ENCODE peak calls at places on chromosomes 1 and 21, in seven cellular contexts. P, X, C, S, W, H and E are unnamed samples.

GRCh38 chr1:34745666-34746065 is 9.2 kb upstream of the GJB5 start:
- DNase-seq in P (peak), X (no peak), S (no peak), C (no peak), W (no peak), H (no peak), E (no peak)

GRCh38 chr1:204634260-204634910 is 51.2 kb downstream of the LRRN2 start:
- DNase-seq in X (no peak), C (no peak), P (no peak), H (no peak), W (no peak), S (no peak), E (no peak)

GRCh38 chr1:41490911-41491310 is 6.4 kb upstream of the EDN2 start:
- DNase-seq in P (no peak), H (no peak), X (no peak), S (no peak), C (no peak), W (no peak), E (no peak)

GRCh38 chr21:40049031-40049958 is 182.1 kb downstream of the PCP4 start:
- DNase-seq in P (no peak), X (no peak), C (no peak), W (no peak), H (peak), S (peak), E (no peak)

GRCh38 chr1:6154525-6155319 is 25.4 kb downstream of the CHD5 start:
- DNase-seq in P (no peak), W (no peak), C (no peak), H (no peak), X (no peak), S (no peak), E (no peak)

GRCh38 chr21:45326834-45327457 is 39.3 kb upstream of the POFUT2 start:
- DNase-seq in X (no peak), W (no peak), H (no peak), C (no peak), P (peak), S (no peak), E (no peak)

GRCh38 chr1:25875154-25875855 is at the start of gene PAQR7:
- DNase-seq in X (peak), H (peak), P (peak), W (peak), S (peak), C (no peak), E (peak)

GRCh38 chr1:214282696-214283225 is 1.8 kb downstream of the SMYD2 start:
- DNase-seq in X (no peak), W (no peak), P (no peak), S (no peak), H (no peak), C (no peak), E (no peak)

GRCh38 chr1:184509105-184509504 is 122.3 kb downstream of the C1orf21 start:
- DNase-seq in P (no peak), H (no peak), S (no peak), C (no peak), X (no peak), W (no peak), E (no peak)

GRCh38 chr1:5753431-5754078 is 238.7 kb downstream of the NPHP4 start:
- DNase-seq in S (no peak), W (no peak), H (no peak), P (peak), X (no peak), C (no peak), E (no peak)

GRCh38 chr1:164563821-164564251 is 4.9 kb downstream of the PBX1 start:
- DNase-seq in P (no peak), S (no peak), W (no peak), C (no peak), H (no peak), X (no peak), E (no peak)
- H3K27ac ChIP-seq in P (no peak), S (peak), W (peak), C (no peak), H (peak), X (no peak), E (peak)

DNA sequence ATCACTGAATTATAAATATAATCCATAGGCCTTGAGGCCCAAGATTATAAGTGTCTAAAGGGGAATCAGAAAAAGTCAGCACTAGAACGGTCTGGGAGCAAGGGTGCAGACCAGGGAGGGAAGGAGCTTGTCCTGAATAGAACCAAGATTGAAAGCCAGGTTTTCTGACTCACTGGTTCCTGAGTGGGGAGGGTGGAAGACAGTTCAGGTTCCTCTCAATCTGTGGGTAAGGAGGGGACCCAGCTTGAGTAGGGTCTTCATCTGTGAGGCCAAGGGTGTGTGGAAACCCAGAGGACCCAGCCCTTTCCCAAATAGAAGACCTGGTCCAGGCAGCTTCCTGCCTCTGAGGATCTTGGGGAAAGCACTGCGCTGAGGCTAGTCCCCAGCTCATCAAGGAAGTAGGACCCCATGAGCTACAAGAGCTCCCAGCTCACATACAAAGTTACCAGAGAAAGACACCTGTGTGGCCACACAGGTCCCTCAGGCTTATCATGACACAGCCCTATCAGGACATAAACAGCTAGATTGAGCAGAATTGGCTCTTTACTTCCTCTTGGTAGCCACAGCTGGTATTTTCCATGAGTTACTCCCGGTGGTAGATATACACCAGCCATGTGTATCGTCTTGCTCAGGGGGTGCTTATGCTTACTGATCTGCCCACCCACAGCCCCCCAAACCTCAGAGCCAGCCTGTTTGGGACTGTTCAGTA is 1.0 kb downstream of the LENEP start:
- DNase-seq in P (no peak), X (no peak), W (no peak), C (no peak), S (no peak), H (no peak), E (no peak)
- H3K27ac ChIP-seq in P (no peak), X (no peak), W (no peak), C (no peak), S (no peak), H (no peak), E (no peak)

GRCh38 chr21:44265734-44266270 is 4.1 kb upstream of the DNMT3L start:
- DNase-seq in P (peak), W (no peak), C (no peak), H (no peak), S (no peak), X (no peak), E (no peak)
- H3K27ac ChIP-seq in P (no peak), W (no peak), C (no peak), H (no peak), S (no peak), X (no peak), E (no peak)

DNA sequence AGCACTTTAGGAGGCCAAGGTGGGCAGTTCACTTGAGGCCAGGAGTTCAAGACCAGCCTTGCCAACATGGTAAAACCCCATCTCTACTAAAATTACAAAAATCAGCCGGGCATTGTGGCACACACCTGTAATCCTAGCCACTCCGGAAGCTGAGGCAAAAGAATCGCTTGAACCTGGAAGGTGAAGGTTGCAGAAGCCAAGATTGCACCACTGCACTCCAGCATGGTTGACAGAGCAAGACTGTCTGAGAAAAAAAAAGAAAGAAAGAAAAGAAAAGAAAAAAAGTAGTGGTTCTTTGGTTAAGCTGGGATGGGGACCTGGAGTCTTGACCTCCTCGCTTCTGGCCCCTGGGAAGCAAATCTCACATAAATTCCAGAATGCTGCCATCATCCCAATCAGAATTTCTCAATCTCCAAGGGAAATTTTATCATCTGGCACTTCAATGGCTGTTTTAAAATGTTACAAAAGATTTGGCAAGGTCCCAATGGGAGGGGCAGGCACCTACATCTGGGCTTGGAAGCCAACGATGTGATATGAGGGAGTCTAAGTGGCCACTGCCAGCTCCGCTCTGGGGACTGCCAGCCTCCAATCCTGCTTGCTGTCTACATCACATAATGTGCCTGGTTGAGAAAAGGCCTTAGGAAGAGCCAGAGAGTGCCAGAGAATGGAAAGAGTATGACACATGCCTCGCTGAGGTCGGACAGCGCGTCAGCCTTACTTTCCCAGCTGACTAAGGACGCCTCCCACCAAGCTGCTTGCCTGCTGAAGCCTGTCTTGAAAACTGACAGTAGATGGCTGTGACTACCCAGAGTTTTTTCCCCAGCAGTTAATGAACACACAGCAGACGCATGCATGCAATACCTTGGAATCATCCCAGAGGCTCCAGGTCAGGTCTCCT is 42.1 kb upstream of the SRP9 start:
- DNase-seq in S (peak), W (peak), P (no peak), H (peak), X (peak), C (no peak), E (peak)
- H3K27ac ChIP-seq in S (peak), W (peak), P (no peak), H (peak), X (peak), C (no peak), E (peak)

GRCh38 chr1:77783141-77783540 is 3.7 kb downstream of the MIGA1 start:
- DNase-seq in P (no peak), C (no peak), H (no peak), X (peak), W (no peak), S (no peak), E (no peak)
- H3K27ac ChIP-seq in P (no peak), C (no peak), H (no peak), X (peak), W (no peak), S (no peak), E (no peak)

GRCh38 chr1:47804127-47804526 is 193.1 kb downstream of the TRABD2B start:
- DNase-seq in P (no peak), W (no peak), X (no peak), H (no peak), S (no peak), C (no peak), E (no peak)

GRCh38 chr1:47808612-47809011 is 188.6 kb downstream of the TRABD2B start:
- DNase-seq in X (no peak), H (no peak), W (no peak), S (no peak), P (no peak), C (no peak), E (no peak)

GRCh38 chr1:47805826-47806450 is 191.2 kb downstream of the TRABD2B start:
- DNase-seq in H (no peak), S (no peak), W (no peak), X (no peak), P (no peak), C (no peak), E (no peak)

GRCh38 chr1:47809301-47810084 is 187.7 kb downstream of the TRABD2B start:
- DNase-seq in W (no peak), S (no peak), X (peak), H (no peak), P (no peak), C (no peak), E (no peak)

DNA sequence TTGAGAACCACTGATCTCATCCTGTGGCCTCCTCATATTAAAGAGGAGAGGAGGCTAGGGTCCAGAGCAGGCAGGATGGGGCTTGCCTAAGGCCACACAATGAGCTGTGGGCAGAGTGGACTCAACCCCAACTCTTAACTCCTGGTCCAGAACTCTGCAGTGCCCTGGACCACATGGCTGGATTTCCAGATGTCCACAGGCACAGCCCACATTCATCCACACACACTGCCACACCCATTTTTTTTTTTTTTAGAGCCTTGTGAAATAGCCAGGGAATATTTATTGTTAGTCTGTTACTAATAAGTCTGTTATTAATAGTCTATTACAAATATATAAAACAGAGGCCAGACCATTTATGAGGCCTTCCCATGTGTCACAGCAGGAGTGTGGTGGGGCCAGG is 192.2 kb downstream of the TRABD2B start:
- DNase-seq in W (no peak), X (no peak), C (no peak), H (no peak), S (no peak), P (no peak), E (no peak)
- H3K27ac ChIP-seq in W (no peak), X (no peak), C (no peak), H (no peak), S (no peak), P (no peak), E (no peak)

GRCh38 chr21:15562748-15563147 is 167.0 kb upstream of the USP25 start:
- DNase-seq in X (no peak), S (no peak), W (no peak), H (no peak), C (no peak), P (no peak), E (no peak)

GRCh38 chr21:15560383-15561056 is 169.3 kb upstream of the USP25 start:
- DNase-seq in H (no peak), X (no peak), P (no peak), S (no peak), W (no peak), C (no peak), E (no peak)

GRCh38 chr21:15557925-15558324 is 171.9 kb upstream of the USP25 start:
- DNase-seq in C (no peak), X (no peak), H (no peak), P (no peak), S (no peak), W (no peak), E (no peak)

GRCh38 chr21:15558884-15559283 is 170.9 kb upstream of the USP25 start:
- DNase-seq in H (no peak), X (no peak), W (no peak), C (no peak), P (no peak), S (no peak), E (no peak)

GRCh38 chr21:15559612-15560011 is 170.2 kb upstream of the USP25 start:
- DNase-seq in W (no peak), X (no peak), S (no peak), C (no peak), P (no peak), H (no peak), E (no peak)
- H3K27ac ChIP-seq in W (no peak), X (no peak), S (no peak), C (no peak), P (no peak), H (no peak), E (no peak)

GRCh38 chr21:42583150-42583991 is 69.7 kb downstream of the SLC37A1 start:
- DNase-seq in X (no peak), W (no peak), C (no peak), S (no peak), H (no peak), P (no peak), E (no peak)

GRCh38 chr21:42583992-42584641 is 69.3 kb upstream of the PDE9A start:
- DNase-seq in C (no peak), H (no peak), S (no peak), W (no peak), X (no peak), P (no peak), E (no peak)

GRCh38 chr21:42587036-42587435 is 66.4 kb upstream of the PDE9A start:
- DNase-seq in X (no peak), C (no peak), W (no peak), S (no peak), P (peak), H (no peak), E (no peak)

GRCh38 chr21:42586406-42586805 is 67.0 kb upstream of the PDE9A start:
- DNase-seq in C (no peak), P (no peak), S (no peak), X (no peak), W (no peak), H (no peak), E (no peak)

DNA sequence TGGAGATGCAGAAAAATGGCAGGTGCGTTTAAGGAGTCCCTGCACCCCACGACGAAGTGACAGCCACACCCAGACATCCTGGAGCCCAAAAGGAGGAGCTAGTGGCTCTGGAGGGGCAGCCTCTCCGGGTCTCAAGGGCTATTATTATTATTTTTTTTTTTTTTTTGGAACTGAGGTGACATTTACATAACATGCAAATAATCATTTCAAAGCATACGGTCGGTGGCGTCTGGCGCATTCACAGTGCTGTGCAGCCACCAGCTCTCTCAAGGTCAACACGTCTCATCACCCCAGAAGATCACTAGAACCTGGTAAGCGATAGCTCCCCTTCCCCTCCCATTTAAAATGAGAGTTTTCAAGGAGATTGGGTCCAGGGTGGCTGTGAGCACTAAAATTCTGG is 67.5 kb upstream of the PDE9A start:
- DNase-seq in H (no peak), P (no peak), W (no peak), C (no peak), X (no peak), S (no peak), E (no peak)
- H3K27ac ChIP-seq in H (no peak), P (no peak), W (no peak), C (no peak), X (no peak), S (no peak), E (no peak)